ENCODE peak calls at places on chromosomes 11 and 22, in eight cellular contexts. U is fibroblast of lung; W is upper lobe of right lung; D is psoas muscle; Z is endodermal cell; P is cardiac muscle cell; L is CD4-positive, alpha-beta T cell; X is DND-41. G is an unnamed sample.

GRCh38 chr11:61294717-61295595 is at the start of gene VWCE:
- DNase-seq in L (peak; percentile 36), U (peak; percentile 49), D (peak; percentile 58), Z (peak; percentile 91), W (peak; percentile 84), X (peak; percentile 61), P (peak; percentile 64), G (no peak)

GRCh38 chr22:42716649-42717127 is 4.0 kb downstream of the A4GALT start:
- DNase-seq in Z (no peak), U (no peak), W (no peak), X (no peak), D (no peak), L (no peak), P (no peak), G (no peak)

GRCh38 chr22:48644108-48644507 is 1183.6 kb downstream of the BRD1 start:
- DNase-seq in D (no peak), W (no peak), Z (no peak), L (no peak), U (peak; percentile 11), X (peak; percentile 73), P (no peak), G (no peak)

GRCh38 chr11:34313099-34313517 is 44.7 kb downstream of the ABTB2 start:
- DNase-seq in X (peak; percentile 50), W (no peak), U (peak; percentile 27), L (no peak), Z (no peak), P (peak; percentile 15), D (peak; percentile 58), G (no peak)

GRCh38 chr22:26320469-26320868 is 108.6 kb upstream of the ASPHD2 start:
- DNase-seq in X (no peak), Z (no peak), P (no peak), L (no peak), D (no peak), U (no peak), W (no peak), G (no peak)

GRCh38 chr11:33062137-33062536 is 22.8 kb downstream of the TCP11L1 start:
- DNase-seq in W (no peak), D (no peak), L (no peak), Z (no peak), X (no peak), P (peak; percentile 37), U (no peak), G (no peak)

GRCh38 chr11:110000045-110000502 is 93.1 kb upstream of the ZC3H12C start:
- DNase-seq in W (no peak), P (peak; percentile 86), L (no peak), Z (no peak), U (peak; percentile 98), D (no peak), X (no peak), G (no peak)

GRCh38 chr22:19940536-19941364 is 822 bp upstream of the COMT start:
- DNase-seq in L (no peak), X (no peak), Z (no peak), W (peak; percentile 64), D (no peak), P (no peak), U (no peak), G (no peak)

GRCh38 chr11:76836613-76837291 is 24.0 kb upstream of the ACER3 start:
- DNase-seq in X (no peak), L (no peak), Z (no peak), W (no peak), D (no peak), P (no peak), U (no peak), G (no peak)

GRCh38 chr11:19577849-19578619 is 134.6 kb upstream of the NAV2 start:
- DNase-seq in L (no peak), X (no peak), U (peak; percentile 76), D (peak; percentile 33), Z (no peak), W (no peak), P (peak; percentile 85), G (no peak)

GRCh38 chr11:62832346-62833234 is at the start of gene TEX54:
- DNase-seq in W (peak; percentile 70), L (no peak), X (no peak), Z (no peak), U (peak; percentile 20), P (no peak), D (peak; percentile 45), G (no peak)

GRCh38 chr11:62831520-62832345 is at the start of gene STX5:
- DNase-seq in U (peak; percentile 98), D (peak; percentile 100), Z (peak; percentile 100), L (peak; percentile 100), X (peak; percentile 99), P (peak; percentile 99), W (peak; percentile 100), G (peak; percentile 100)

GRCh38 chr11:62830904-62831519 is 839 bp downstream of the STX5 start:
- DNase-seq in U (no peak), W (no peak), X (no peak), D (no peak), L (no peak), P (no peak), Z (no peak), G (no peak)

GRCh38 chr11:62839050-62840015 is at the start of gene WDR74:
- DNase-seq in X (peak; percentile 93), U (peak; percentile 91), D (peak; percentile 93), P (peak; percentile 95), L (peak; percentile 88), Z (peak; percentile 95), W (peak; percentile 97), G (peak; percentile 82)

DNA sequence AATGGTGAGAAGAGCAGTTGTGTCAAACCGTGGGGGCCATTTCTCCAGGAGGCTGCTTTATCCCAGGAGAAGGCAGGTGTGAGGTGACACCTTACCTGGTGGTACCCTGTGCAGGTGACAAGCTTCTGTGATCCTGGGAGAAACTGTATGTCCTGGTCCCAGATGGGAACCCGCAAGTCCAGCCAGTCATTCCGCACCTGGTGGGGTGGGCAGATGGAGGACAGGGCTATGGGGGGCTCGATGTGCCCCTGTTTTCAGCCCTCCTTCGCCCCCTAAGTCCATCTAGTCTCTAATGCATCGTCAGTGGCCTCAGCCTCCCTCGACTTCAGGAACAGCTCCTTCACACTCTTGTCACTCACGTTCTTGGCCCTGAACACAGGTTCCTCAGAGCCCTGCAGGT is 2.7 kb upstream of the TEX54 start:
- DNase-seq in D (no peak), X (no peak), L (no peak), Z (no peak), U (no peak), P (no peak), W (peak; percentile 55), G (no peak)
- H3K27ac ChIP-seq in D (no peak overlapping the region), X (no peak overlapping the region), L (no peak overlapping the region), Z (no peak overlapping the region), U (no peak overlapping the region), P (no peak overlapping the region), W (no peak overlapping the region), G (no peak overlapping the region)

GRCh38 chr11:13118194-13118593 is 109.1 kb downstream of the RASSF10 start:
- DNase-seq in Z (no peak), U (peak; percentile 100), P (peak; percentile 85), L (no peak), D (no peak), X (no peak), W (no peak), G (no peak)
- H3K27ac ChIP-seq in Z (no peak overlapping the region), U (peak overlapping the region; percentile 66), P (no peak overlapping the region), L (no peak overlapping the region), D (no peak overlapping the region), X (no peak overlapping the region), W (no peak overlapping the region), G (no peak overlapping the region)

GRCh38 chr22:45576273-45576625 is 73.6 kb downstream of the FBLN1 start:
- DNase-seq in X (no peak), W (no peak), D (no peak), U (no peak), Z (no peak), P (no peak), L (no peak), G (no peak)
- H3K27ac ChIP-seq in X (no peak overlapping the region), W (no peak overlapping the region), D (no peak overlapping the region), U (no peak overlapping the region), Z (no peak overlapping the region), P (no peak overlapping the region), L (no peak overlapping the region), G (no peak overlapping the region)

GRCh38 chr22:39773976-39774539 is 119.5 kb downstream of the ENTHD1 start:
- DNase-seq in U (peak; percentile 3), L (peak; percentile 8), W (no peak), X (peak; percentile 71), P (peak; percentile 1), Z (no peak), D (no peak), G (no peak)

GRCh38 chr22:39778055-39778454 is 115.5 kb downstream of the ENTHD1 start:
- DNase-seq in X (no peak), L (no peak), U (no peak), Z (no peak), W (no peak), D (no peak), P (no peak), G (no peak)

GRCh38 chr22:39776295-39776694 is 117.3 kb downstream of the ENTHD1 start:
- DNase-seq in Z (no peak), W (no peak), L (no peak), P (no peak), X (no peak), U (no peak), D (no peak), G (no peak)

GRCh38 chr22:39771486-39771885 is 122.1 kb downstream of the ENTHD1 start:
- DNase-seq in Z (no peak), L (no peak), U (no peak), W (no peak), X (no peak), D (no peak), P (no peak), G (no peak)

DNA sequence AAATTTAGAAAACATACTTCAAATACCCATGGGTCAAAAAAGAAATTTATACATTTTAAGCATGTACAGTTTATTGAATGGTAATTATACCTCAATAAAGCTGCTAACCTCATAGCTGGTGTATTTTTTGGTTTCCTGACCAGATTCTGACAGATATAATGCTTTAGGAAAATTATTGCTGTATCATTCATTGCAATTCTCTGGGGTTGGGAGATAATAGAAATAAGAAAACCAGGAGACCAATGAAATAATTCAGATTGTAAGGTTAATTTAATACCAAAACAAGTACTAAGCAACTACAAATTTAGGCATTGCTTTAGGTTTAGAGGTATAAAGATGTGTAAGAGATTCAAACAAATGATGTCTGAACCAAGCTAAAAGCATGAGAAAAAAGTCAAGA is 120.1 kb downstream of the ENTHD1 start:
- DNase-seq in D (no peak), X (no peak), P (no peak), U (no peak), L (no peak), W (no peak), Z (no peak), G (no peak)
- H3K27ac ChIP-seq in D (no peak overlapping the region), X (peak overlapping the region; percentile 71), P (no peak overlapping the region), U (no peak overlapping the region), L (no peak overlapping the region), W (no peak overlapping the region), Z (no peak overlapping the region), G (no peak overlapping the region)

DNA sequence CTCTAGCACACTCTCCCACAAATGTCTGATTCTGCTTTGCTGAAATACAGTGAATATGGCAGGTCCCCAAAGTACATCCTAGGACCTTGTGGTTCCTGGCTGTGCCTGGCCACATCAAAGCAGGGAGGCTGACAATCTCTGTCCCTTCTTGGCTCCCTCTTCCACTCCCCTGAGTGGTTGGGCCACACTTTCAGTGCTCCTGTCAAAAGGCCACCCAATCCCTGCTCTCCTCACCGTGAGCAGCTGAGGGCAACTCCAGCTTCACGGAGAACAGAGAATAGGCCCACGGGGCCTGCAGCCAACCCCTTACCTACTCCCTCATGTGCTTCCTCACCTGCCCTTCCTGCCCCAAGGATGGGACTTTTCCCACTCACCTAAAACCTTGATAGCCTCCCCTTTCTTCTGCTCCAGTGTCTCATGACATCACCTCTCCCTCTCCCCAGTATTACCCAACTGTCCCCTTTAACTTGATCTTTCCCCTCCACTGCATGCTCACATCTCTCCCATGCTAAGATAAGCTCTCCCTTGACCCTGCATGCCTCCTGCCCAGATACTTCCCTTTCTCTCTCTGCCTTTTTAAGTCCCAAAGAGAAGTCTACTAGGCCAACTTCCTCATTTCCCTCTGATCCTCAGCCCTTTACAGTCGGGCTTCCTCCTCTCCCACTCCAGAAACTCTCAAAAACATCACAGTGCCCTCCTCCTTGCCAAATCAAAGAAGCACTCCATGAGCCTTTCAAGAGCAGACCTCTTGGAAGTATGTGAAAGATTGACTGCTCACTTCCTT is 14.7 kb downstream of the CD3E start:
- DNase-seq in Z (no peak), L (no peak), U (no peak), P (no peak), D (no peak), X (peak; percentile 68), W (no peak), G (no peak)
- H3K27ac ChIP-seq in Z (no peak overlapping the region), L (peak overlapping the region; percentile 13), U (no peak overlapping the region), P (no peak overlapping the region), D (no peak overlapping the region), X (peak overlapping the region; percentile 96), W (peak overlapping the region; percentile 63), G (no peak overlapping the region)

G was measured in tibial nerve.